ENCODE peak calls at places on chromosome 4, in ten cellular contexts. J is thoracic aorta; R is sigmoid colon; V is suprapubic skin; A is fibroblast of lung; T is CD4-positive, alpha-beta memory T cell; X is heart left ventricle; D is prostate gland; S is pancreas; G is lung. P is an unnamed sample.
A peak's percentile ranks its signal among the peaks of the same experiment; 100 is the strongest.

GRCh38 chr4:3529363-3529762 is 2.9 kb downstream of the LRPAP1 start:
- DNase-seq in J (no peak), R (peak; percentile 67), V (no peak), A (no peak), T (no peak), X (peak; percentile 70), D (no peak), S (no peak), G (peak; percentile 55), P (no peak)

GRCh38 chr4:20544645-20545044 is 155.6 kb upstream of the PACRGL start:
- DNase-seq in J (no peak), R (no peak), V (no peak), A (peak; percentile 81), T (no peak), X (no peak), D (no peak), S (no peak), G (no peak), P (no peak)

GRCh38 chr4:21451032-21451431 is 497.5 kb downstream of the KCNIP4 start:
- DNase-seq in J (no peak), R (no peak), V (no peak), A (peak; percentile 64), T (no peak), X (no peak), D (no peak), S (no peak), G (no peak), P (no peak)

GRCh38 chr4:124526760-124527159 is 185.8 kb downstream of the ANKRD50 start:
- DNase-seq in J (no peak), R (no peak), V (no peak), A (no peak), T (no peak), X (no peak), D (no peak), S (no peak), G (no peak), P (no peak)

GRCh38 chr4:12889054-12889453 is 595.1 kb downstream of the RAB28 start:
- DNase-seq in J (peak; percentile 3), R (no peak), V (no peak), A (no peak), T (no peak), X (no peak), D (no peak), S (no peak), G (no peak), P (no peak)

GRCh38 chr4:1806223-1806564 is 13.1 kb downstream of the FGFR3 start:
- DNase-seq in J (no peak), R (no peak), V (no peak), A (no peak), T (no peak), X (no peak), D (no peak), S (peak; percentile 43), G (no peak), P (no peak)

GRCh38 chr4:80492761-80493160 is 157.2 kb downstream of the CFAP299 start:
- DNase-seq in J (no peak), R (no peak), V (no peak), A (no peak), T (peak; percentile 76), X (no peak), D (no peak), S (no peak), G (no peak), P (peak; percentile 62)

GRCh38 chr4:12633058-12633651 is 851.0 kb downstream of the RAB28 start:
- DNase-seq in J (no peak), R (peak; percentile 73), V (peak; percentile 81), A (peak; percentile 65), T (peak; percentile 40), X (peak; percentile 75), D (peak; percentile 79), S (peak; percentile 71), G (peak; percentile 69), P (peak; percentile 44)

GRCh38 chr4:168710353-168710946 is 213.6 kb downstream of the PALLD start:
- DNase-seq in J (no peak), R (no peak), V (no peak), A (peak; percentile 89), T (no peak), X (no peak), D (peak; percentile 46), S (no peak), G (no peak), P (no peak)

GRCh38 chr4:26360864-26361263 is 40.0 kb downstream of the RBPJ start:
- DNase-seq in J (no peak), R (no peak), V (no peak), A (no peak), T (no peak), X (no peak), D (no peak), S (no peak), G (no peak), P (no peak)

GRCh38 chr4:56821394-56822263 is at the start of gene SPINK2:
- DNase-seq in J (no peak), R (no peak), V (no peak), A (no peak), T (peak; percentile 62), X (peak; percentile 65), D (peak; percentile 22), S (peak; percentile 52), G (peak; percentile 52), P (peak; percentile 56)

GRCh38 chr4:10613926-10614478 is 70.6 kb downstream of the CLNK start:
- DNase-seq in J (no peak), R (no peak), V (no peak), A (no peak), T (no peak), X (no peak), D (no peak), S (no peak), G (no peak), P (no peak)

GRCh38 chr4:181308476-181309170 is 934.6 kb upstream of the TENM3 start:
- DNase-seq in J (no peak), R (no peak), V (no peak), A (no peak), T (no peak), X (no peak), D (no peak), S (no peak), G (no peak), P (no peak)

GRCh38 chr4:55397024-55397520 is 1.3 kb downstream of the TMEM165 start:
- DNase-seq in J (peak; percentile 9), R (peak; percentile 72), V (no peak), A (no peak), T (no peak), X (no peak), D (no peak), S (no peak), G (no peak), P (no peak)

GRCh38 chr4:7950301-7951092 is 10.8 kb upstream of the AFAP1 start:
- DNase-seq in J (no peak), R (no peak), V (no peak), A (no peak), T (no peak), X (no peak), D (no peak), S (no peak), G (no peak), P (no peak)
- H3K27me3 ChIP-seq in J (no peaks in the 10 kb centered on the region), R (no peaks in the 10 kb centered on the region), V (no peaks in the 10 kb centered on the region), A (no peaks in the 10 kb centered on the region), T (no peaks in the 10 kb centered on the region), X (no peaks in the 10 kb centered on the region), D (no peaks in the 10 kb centered on the region), S (no peaks in the 10 kb centered on the region), G (no peaks in the 10 kb centered on the region), P (no peaks in the 10 kb centered on the region)

GRCh38 chr4:185211035-185211434 is 1.6 kb downstream of the SNX25 start:
- DNase-seq in J (no peak), R (no peak), V (no peak), A (peak; percentile 20), T (no peak), X (no peak), D (no peak), S (no peak), G (no peak), P (no peak)

GRCh38 chr4:185212566-185212965 is 3.2 kb downstream of the SNX25 start:
- DNase-seq in J (no peak), R (no peak), V (no peak), A (peak; percentile 14), T (no peak), X (no peak), D (no peak), S (no peak), G (no peak), P (no peak)

GRCh38 chr4:185213341-185213740 is 3.9 kb downstream of the SNX25 start:
- DNase-seq in J (no peak), R (no peak), V (no peak), A (no peak), T (no peak), X (no peak), D (no peak), S (no peak), G (no peak), P (no peak)

GRCh38 chr4:185210102-185210981 is 944 bp downstream of the SNX25 start:
- DNase-seq in J (no peak), R (peak; percentile 81), V (peak; percentile 84), A (peak; percentile 63), T (peak; percentile 42), X (peak; percentile 69), D (peak; percentile 40), S (peak; percentile 75), G (no peak), P (no peak)

GRCh38 chr4:185211641-185212040 is 2.2 kb downstream of the SNX25 start:
- DNase-seq in J (no peak), R (no peak), V (no peak), A (no peak), T (no peak), X (no peak), D (no peak), S (no peak), G (no peak), P (no peak)
- H3K27me3 ChIP-seq in J (no peaks in the 10 kb centered on the region), R (no peaks in the 10 kb centered on the region), V (no peaks in the 10 kb centered on the region), A (no peaks in the 10 kb centered on the region), T (no peaks in the 10 kb centered on the region), X (no peaks in the 10 kb centered on the region), D (no peaks in the 10 kb centered on the region), S (no peaks in the 10 kb centered on the region), G (no peaks in the 10 kb centered on the region), P (no peaks in the 10 kb centered on the region)

DNA sequence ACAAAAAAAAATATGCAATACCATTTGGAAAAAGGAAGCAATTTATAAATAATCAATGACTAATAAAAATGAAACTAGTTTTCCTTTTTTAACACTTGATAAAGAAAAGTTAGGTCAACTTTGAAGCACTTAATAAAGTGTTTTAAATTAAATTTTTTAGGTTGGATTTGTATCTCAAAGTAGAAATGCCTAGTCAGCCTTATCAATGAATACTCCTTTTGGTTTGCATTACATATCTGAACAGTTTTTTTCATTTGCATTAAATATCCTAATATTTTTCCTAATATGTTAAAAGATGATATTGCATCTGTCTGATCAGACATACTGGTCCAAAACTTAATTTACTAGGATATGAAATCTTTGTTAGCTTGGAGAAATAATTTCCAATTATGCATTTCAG is 155.8 kb upstream of the ZFP42 start:
- DNase-seq in J (no peak), R (no peak), V (no peak), A (no peak), T (no peak), X (no peak), D (no peak), S (no peak), G (no peak), P (no peak)
- H3K27me3 ChIP-seq in J (no peaks in the 10 kb centered on the region), R (no peaks in the 10 kb centered on the region), V (no peaks in the 10 kb centered on the region), A (no peaks in the 10 kb centered on the region), T (no peaks in the 10 kb centered on the region), X (peaks cover 2% of the 10 kb centered on the region), D (no peaks in the 10 kb centered on the region), S (no peaks in the 10 kb centered on the region), G (no peaks in the 10 kb centered on the region), P (no peaks in the 10 kb centered on the region)

DNA sequence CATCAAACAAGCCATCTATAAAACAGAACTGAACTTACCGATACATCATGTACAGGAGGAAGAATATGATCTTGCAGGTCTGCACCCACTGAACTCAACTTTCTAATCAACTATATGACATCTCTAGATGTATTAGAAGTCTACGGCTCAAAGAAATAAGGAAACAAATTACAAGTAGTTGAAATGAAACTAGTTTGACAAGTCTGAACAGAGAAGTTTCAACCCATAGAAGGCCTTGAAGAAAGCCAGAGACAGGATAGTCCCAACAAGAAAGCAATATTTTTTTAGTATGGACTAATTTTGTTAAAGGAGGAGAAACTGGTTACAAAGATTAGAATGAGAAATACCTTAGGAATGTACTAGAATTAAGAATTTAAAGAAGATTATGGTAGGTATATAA is at the start of gene TMPRSS11A:
- DNase-seq in J (no peak), R (no peak), V (no peak), A (no peak), T (no peak), X (no peak), D (no peak), S (no peak), G (no peak), P (no peak)
- H3K27me3 ChIP-seq in J (no peaks in the 10 kb centered on the region), R (no peaks in the 10 kb centered on the region), V (no peaks in the 10 kb centered on the region), A (no peaks in the 10 kb centered on the region), T (no peaks in the 10 kb centered on the region), X (no peaks in the 10 kb centered on the region), D (no peaks in the 10 kb centered on the region), S (no peaks in the 10 kb centered on the region), G (no peaks in the 10 kb centered on the region), P (no peaks in the 10 kb centered on the region)

P was measured in CD4-positive, alpha-beta T cell.